ENCODE peak calls at places on chromosomes 1 and 21, in four cellular contexts. One of them, this sample, is unnamed.

GRCh38 chr1:152515454-152515823 is 1.2 kb downstream of the CRCT1 start:
- DNase-seq in PC-3: no peak
- DNase-seq in body of pancreas: peak
- DNase-seq in uterus: no peak
- DNase-seq in this sample: no peak

GRCh38 chr1:61612600-61612999 is 112.3 kb downstream of the TM2D1 start:
- DNase-seq in PC-3: no peak
- DNase-seq in body of pancreas: no peak
- DNase-seq in uterus: no peak
- DNase-seq in this sample: no peak

GRCh38 chr1:240350910-240351331 is 259.2 kb downstream of the FMN2 start:
- DNase-seq in PC-3: peak
- DNase-seq in body of pancreas: no peak
- DNase-seq in uterus: no peak
- DNase-seq in this sample: peak

GRCh38 chr1:248843687-248844086 is 5.7 kb downstream of the ZNF672 start:
- DNase-seq in PC-3: no peak
- DNase-seq in body of pancreas: no peak
- DNase-seq in uterus: no peak
- DNase-seq in this sample: no peak

GRCh38 chr1:15741183-15741850 is 982 bp upstream of the TMEM82 start:
- DNase-seq in PC-3: peak
- DNase-seq in body of pancreas: peak
- DNase-seq in uterus: peak
- DNase-seq in this sample: peak

GRCh38 chr1:15001317-15001900 is 152.1 kb upstream of the TMEM51 start:
- DNase-seq in PC-3: no peak
- DNase-seq in body of pancreas: no peak
- DNase-seq in uterus: no peak
- DNase-seq in this sample: no peak

GRCh38 chr1:7471836-7472235 is 299.3 kb upstream of the VAMP3 start:
- DNase-seq in PC-3: no peak
- DNase-seq in body of pancreas: no peak
- DNase-seq in uterus: no peak
- DNase-seq in this sample: peak

GRCh38 chr1:77030401-77031100 is 163.3 kb downstream of the ST6GALNAC5 start:
- DNase-seq in PC-3: no peak
- DNase-seq in body of pancreas: no peak
- DNase-seq in uterus: no peak
- DNase-seq in this sample: no peak

GRCh38 chr1:21331752-21332480 is 41.7 kb upstream of the ECE1 start:
- DNase-seq in PC-3: no peak
- DNase-seq in body of pancreas: peak
- DNase-seq in uterus: no peak
- DNase-seq in this sample: no peak

GRCh38 chr1:56799605-56800398 is 19.4 kb downstream of the FYB2 start:
- DNase-seq in PC-3: peak
- DNase-seq in body of pancreas: no peak
- DNase-seq in uterus: no peak
- DNase-seq in this sample: peak

GRCh38 chr1:33089457-33089856 is 8.5 kb downstream of the AZIN2 start:
- DNase-seq in PC-3: no peak
- DNase-seq in body of pancreas: no peak
- DNase-seq in uterus: no peak
- DNase-seq in this sample: no peak

GRCh38 chr1:74235153-74235552 is at the start of gene TNNI3K:
- DNase-seq in PC-3: no peak
- DNase-seq in body of pancreas: no peak
- DNase-seq in uterus: no peak
- DNase-seq in this sample: no peak

GRCh38 chr1:68046885-68047658 is 3.4 kb downstream of the DIRAS3 start:
- DNase-seq in PC-3: no peak
- DNase-seq in body of pancreas: no peak
- DNase-seq in uterus: no peak
- DNase-seq in this sample: no peak

GRCh38 chr1:201559679-201560162 is 20.8 kb downstream of the NAV1 start:
- DNase-seq in PC-3: peak
- DNase-seq in body of pancreas: peak
- DNase-seq in uterus: peak
- DNase-seq in this sample: no peak

GRCh38 chr1:21628798-21629393 is 40.3 kb downstream of the RAP1GAP start:
- DNase-seq in PC-3: no peak
- DNase-seq in body of pancreas: no peak
- DNase-seq in uterus: no peak
- DNase-seq in this sample: no peak

GRCh38 chr1:67735806-67736627 is 51.0 kb downstream of the GADD45A start:
- DNase-seq in PC-3: peak
- DNase-seq in body of pancreas: peak
- DNase-seq in uterus: peak
- DNase-seq in this sample: peak

GRCh38 chr1:172929006-172929405 is 121.7 kb downstream of the TNFSF18 start:
- DNase-seq in PC-3: peak
- DNase-seq in body of pancreas: no peak
- DNase-seq in uterus: no peak
- DNase-seq in this sample: peak

GRCh38 chr1:107683683-107684082 is 281.3 kb downstream of the VAV3 start:
- DNase-seq in PC-3: peak
- DNase-seq in body of pancreas: no peak
- DNase-seq in uterus: no peak
- DNase-seq in this sample: no peak

GRCh38 chr1:54095543-54096286 is 42.3 kb downstream of the TCEANC2 start:
- DNase-seq in PC-3: no peak
- DNase-seq in body of pancreas: peak
- DNase-seq in uterus: no peak
- DNase-seq in this sample: no peak

GRCh38 chr1:192788184-192788583 is 20.7 kb upstream of the RGS2 start:
- DNase-seq in PC-3: peak
- DNase-seq in body of pancreas: no peak
- DNase-seq in uterus: peak
- DNase-seq in this sample: peak

GRCh38 chr1:198153804-198154203 is 3.0 kb upstream of the NEK7 start:
- DNase-seq in PC-3: no peak
- DNase-seq in body of pancreas: no peak
- DNase-seq in uterus: no peak
- DNase-seq in this sample: no peak

GRCh38 chr21:42340187-42340586 is 10.6 kb downstream of the TFF2 start:
- DNase-seq in PC-3: no peak
- DNase-seq in body of pancreas: no peak
- DNase-seq in uterus: no peak
- DNase-seq in this sample: no peak

GRCh38 chr1:154190550-154190949 is 1.4 kb downstream of the TPM3 start:
- DNase-seq in PC-3: peak
- DNase-seq in body of pancreas: no peak
- DNase-seq in uterus: no peak
- DNase-seq in this sample: no peak

GRCh38 chr1:6157528-6158174 is 22.5 kb downstream of the CHD5 start:
- DNase-seq in PC-3: peak
- DNase-seq in body of pancreas: no peak
- DNase-seq in uterus: no peak
- DNase-seq in this sample: peak

GRCh38 chr1:6158181-6158580 is 21.9 kb downstream of the CHD5 start:
- DNase-seq in PC-3: no peak
- DNase-seq in body of pancreas: no peak
- DNase-seq in uterus: no peak
- DNase-seq in this sample: no peak

GRCh38 chr1:6154525-6155319 is 25.4 kb downstream of the CHD5 start:
- DNase-seq in PC-3: no peak
- DNase-seq in body of pancreas: no peak
- DNase-seq in uterus: no peak
- DNase-seq in this sample: no peak

GRCh38 chr1:6152882-6153281 is 27.2 kb downstream of the CHD5 start:
- DNase-seq in PC-3: no peak
- DNase-seq in body of pancreas: no peak
- DNase-seq in uterus: no peak
- DNase-seq in this sample: no peak

GRCh38 chr1:6157132-6157527 is 23.0 kb downstream of the CHD5 start:
- DNase-seq in PC-3: peak
- DNase-seq in body of pancreas: no peak
- DNase-seq in uterus: no peak
- DNase-seq in this sample: no peak
- H3K27ac ChIP-seq in PC-3: peak
- H3K27ac ChIP-seq in body of pancreas: no peak
- H3K27ac ChIP-seq in uterus: no peak
- H3K27ac ChIP-seq in this sample: peak

DNA sequence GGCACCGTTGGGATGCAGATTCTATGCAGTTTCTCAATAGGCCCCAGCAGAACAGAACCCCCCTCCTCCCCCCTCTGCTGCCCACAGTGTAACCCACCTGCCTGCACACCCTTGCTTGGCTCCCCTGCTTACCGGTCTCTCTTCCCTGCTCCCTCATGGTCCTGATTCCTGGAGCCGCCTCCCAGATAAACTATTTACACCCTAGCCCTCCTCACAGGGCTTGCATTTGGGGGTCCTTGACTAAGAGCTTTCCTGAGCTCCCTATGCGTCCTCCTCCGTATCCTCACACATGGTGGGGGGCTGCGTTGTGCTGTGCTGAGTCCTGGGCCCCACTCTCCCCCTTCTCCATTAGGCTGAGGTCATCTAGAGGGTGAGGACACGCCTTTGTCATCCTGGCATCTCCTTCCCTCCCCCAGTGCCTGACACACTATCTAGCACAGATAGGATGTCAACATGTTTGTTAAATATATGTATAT is 121.9 kb downstream of the GRIK3 start:
- DNase-seq in PC-3: no peak
- DNase-seq in body of pancreas: no peak
- DNase-seq in uterus: no peak
- DNase-seq in this sample: no peak
- H3K27ac ChIP-seq in PC-3: no peak
- H3K27ac ChIP-seq in body of pancreas: no peak
- H3K27ac ChIP-seq in uterus: no peak
- H3K27ac ChIP-seq in this sample: no peak

DNA sequence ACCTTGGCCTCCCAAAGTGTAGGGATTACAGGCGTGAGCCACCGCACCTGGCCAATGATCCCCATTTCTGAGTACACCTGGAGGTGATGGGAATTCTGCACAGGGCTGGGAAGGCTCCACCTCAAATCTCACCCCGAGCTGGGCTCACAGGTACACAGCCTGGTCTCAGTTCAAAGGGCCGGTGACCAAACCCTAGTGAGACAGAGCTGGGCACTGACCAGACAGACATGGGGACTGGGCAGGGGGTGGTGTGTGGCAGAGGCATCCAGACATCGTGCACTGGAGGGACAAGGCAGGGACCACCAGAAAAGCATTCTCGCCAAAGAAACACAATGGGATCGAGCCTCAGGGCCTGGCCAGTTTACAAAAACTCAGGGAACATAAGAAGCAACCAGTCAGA is 17.2 kb downstream of the LSS start:
- DNase-seq in PC-3: no peak
- DNase-seq in body of pancreas: no peak
- DNase-seq in uterus: no peak
- DNase-seq in this sample: no peak
- H3K27ac ChIP-seq in PC-3: no peak
- H3K27ac ChIP-seq in body of pancreas: no peak
- H3K27ac ChIP-seq in uterus: no peak
- H3K27ac ChIP-seq in this sample: no peak

DNA sequence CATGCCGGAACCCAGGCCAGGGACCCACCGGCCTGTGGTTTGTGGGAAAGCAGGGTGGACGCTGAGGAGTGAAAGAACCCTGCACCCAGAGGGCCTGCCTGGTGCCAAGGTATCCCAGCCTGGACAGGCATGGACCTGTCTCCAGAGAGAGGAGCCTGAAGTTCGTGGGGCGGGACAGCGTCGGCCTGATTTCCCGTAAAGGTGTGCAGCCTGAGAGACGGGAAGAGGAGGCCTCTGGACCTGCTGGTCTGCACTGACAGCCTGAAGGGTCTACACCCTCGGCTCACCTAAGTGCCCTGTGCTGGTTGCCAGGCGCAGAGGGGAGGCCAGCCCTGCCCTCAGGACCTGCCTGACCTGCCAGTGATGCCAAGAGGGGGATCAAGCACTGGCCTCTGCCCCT is 18.5 kb downstream of the CSF1 start:
- DNase-seq in PC-3: no peak
- DNase-seq in body of pancreas: no peak
- DNase-seq in uterus: no peak
- DNase-seq in this sample: no peak
- H3K27ac ChIP-seq in PC-3: no peak
- H3K27ac ChIP-seq in body of pancreas: peak
- H3K27ac ChIP-seq in uterus: peak
- H3K27ac ChIP-seq in this sample: no peak

This sample was measured in foreskin keratinocyte.